ENCODE peak calls at places on chromosomes 2 and 18, in five cellular contexts. X is AML-193, J is fibroblast of lung, C is psoas muscle, O is stromal cell of bone marrow. Z is an unnamed sample.

GRCh38 chr2:215921884-215922283 is 91.5 kb downstream of the MREG start:
- DNase-seq in X (no peak), O (peak; percentile 71), J (peak; percentile 99), C (peak; percentile 18), Z (peak; percentile 87)

GRCh38 chr2:19874726-19875125 is 27.1 kb downstream of the TTC32 start:
- DNase-seq in C (no peak), O (no peak), J (no peak), X (no peak), Z (no peak)

GRCh38 chr18:36187138-36187825 is at the start of gene MOCOS:
- DNase-seq in J (peak; percentile 53), C (peak; percentile 80), X (no peak), O (peak; percentile 48), Z (no peak)

GRCh38 chr2:220043993-220044335 is 416.5 kb downstream of the SLC4A3 start:
- DNase-seq in C (no peak), X (no peak), O (no peak), J (no peak), Z (no peak)

GRCh38 chr2:133633851-133634250 is 65.6 kb upstream of the NCKAP5 start:
- DNase-seq in J (peak; percentile 29), X (no peak), C (no peak), O (no peak), Z (peak; percentile 72)

GRCh38 chr18:5879479-5879882 is 15.8 kb downstream of the TMEM200C start:
- DNase-seq in J (peak; percentile 66), O (peak; percentile 22), X (peak; percentile 15), C (no peak), Z (no peak)

GRCh38 chr2:216216951-216217903 is 108.1 kb downstream of the XRCC5 start:
- DNase-seq in X (no peak), C (no peak), J (peak; percentile 74), O (no peak), Z (no peak)

GRCh38 chr2:21642647-21643046 is 518.9 kb downstream of the TDRD15 start:
- DNase-seq in O (no peak), J (no peak), X (no peak), C (no peak), Z (no peak)

GRCh38 chr2:97067279-97068004 is 27.2 kb downstream of the FAHD2B start:
- DNase-seq in C (no peak), O (no peak), J (no peak), X (no peak), Z (no peak)

GRCh38 chr18:48328473-48329205 is 80.5 kb downstream of the ZBTB7C start:
- DNase-seq in X (no peak), C (no peak), J (peak; percentile 76), O (peak; percentile 52), Z (no peak)

Z was measured in non-pigmented ciliary epithelial cell.